ENCODE peak calls at places on chromosomes 4 and X, in six cellular contexts. One of them, this sample, is unnamed.

GRCh38 chr4:111632752-111633151 is 512.5 kb upstream of the FAM241A start:
- DNase-seq in midbrain: no peak
- DNase-seq in NCI-H2029 treated with DMSO at 0.1 percent for 48 hours: no peak
- DNase-seq in psoas muscle: no peak
- DNase-seq in right atrium auricular region: no peak
- DNase-seq in Ammon's horn: no peak
- DNase-seq in this sample: no peak

GRCh38 chrX:39736219-39737211 is 361.2 kb downstream of the BCOR start:
- DNase-seq in midbrain: no peak
- DNase-seq in Ammon's horn: no peak
- DNase-seq in psoas muscle: peak
- DNase-seq in right atrium auricular region: peak
- DNase-seq in NCI-H2029 treated with DMSO at 0.1 percent for 48 hours: peak
- DNase-seq in this sample: peak

GRCh38 chr4:158938462-158939044 is 164.3 kb upstream of the RAPGEF2 start:
- DNase-seq in Ammon's horn: peak
- DNase-seq in right atrium auricular region: no peak
- DNase-seq in midbrain: no peak
- DNase-seq in NCI-H2029 treated with DMSO at 0.1 percent for 48 hours: no peak
- DNase-seq in psoas muscle: no peak
- DNase-seq in this sample: no peak

GRCh38 chr4:23759066-23759465 is 130.8 kb downstream of the PPARGC1A start:
- DNase-seq in NCI-H2029 treated with DMSO at 0.1 percent for 48 hours: no peak
- DNase-seq in Ammon's horn: no peak
- DNase-seq in midbrain: no peak
- DNase-seq in psoas muscle: no peak
- DNase-seq in right atrium auricular region: no peak
- DNase-seq in this sample: no peak

GRCh38 chrX:107374116-107374515 is 75.3 kb upstream of the FRMPD3 start:
- DNase-seq in midbrain: no peak
- DNase-seq in psoas muscle: no peak
- DNase-seq in Ammon's horn: no peak
- DNase-seq in NCI-H2029 treated with DMSO at 0.1 percent for 48 hours: no peak
- DNase-seq in right atrium auricular region: no peak
- DNase-seq in this sample: no peak

GRCh38 chr4:105092356-105092755 is 54.3 kb upstream of the TET2 start:
- DNase-seq in midbrain: no peak
- DNase-seq in NCI-H2029 treated with DMSO at 0.1 percent for 48 hours: peak
- DNase-seq in psoas muscle: no peak
- DNase-seq in Ammon's horn: no peak
- DNase-seq in right atrium auricular region: no peak
- DNase-seq in this sample: no peak

GRCh38 chrX:69523314-69523713 is 19.2 kb downstream of the NALF2 start:
- DNase-seq in right atrium auricular region: no peak
- DNase-seq in psoas muscle: no peak
- DNase-seq in Ammon's horn: no peak
- DNase-seq in midbrain: no peak
- DNase-seq in NCI-H2029 treated with DMSO at 0.1 percent for 48 hours: no peak
- DNase-seq in this sample: no peak

GRCh38 chr4:94635172-94635571 is 122.6 kb upstream of the BMPR1B start:
- DNase-seq in right atrium auricular region: no peak
- DNase-seq in NCI-H2029 treated with DMSO at 0.1 percent for 48 hours: no peak
- DNase-seq in midbrain: no peak
- DNase-seq in Ammon's horn: no peak
- DNase-seq in psoas muscle: no peak
- DNase-seq in this sample: no peak

GRCh38 chr4:97475621-97476020 is 667.7 kb downstream of the STPG2 start:
- DNase-seq in midbrain: no peak
- DNase-seq in right atrium auricular region: no peak
- DNase-seq in psoas muscle: no peak
- DNase-seq in Ammon's horn: no peak
- DNase-seq in NCI-H2029 treated with DMSO at 0.1 percent for 48 hours: no peak
- DNase-seq in this sample: no peak

GRCh38 chr4:25580633-25581467 is 74.8 kb upstream of the SLC34A2 start:
- DNase-seq in right atrium auricular region: no peak
- DNase-seq in midbrain: no peak
- DNase-seq in Ammon's horn: no peak
- DNase-seq in psoas muscle: no peak
- DNase-seq in NCI-H2029 treated with DMSO at 0.1 percent for 48 hours: no peak
- DNase-seq in this sample: no peak

GRCh38 chr4:110216079-110216478 is 17.7 kb upstream of the ELOVL6 start:
- DNase-seq in midbrain: no peak
- DNase-seq in psoas muscle: no peak
- DNase-seq in right atrium auricular region: no peak
- DNase-seq in NCI-H2029 treated with DMSO at 0.1 percent for 48 hours: no peak
- DNase-seq in Ammon's horn: no peak
- DNase-seq in this sample: no peak

GRCh38 chr4:75514949-75515612 is 808 bp downstream of the THAP6 start:
- DNase-seq in Ammon's horn: no peak
- DNase-seq in right atrium auricular region: no peak
- DNase-seq in midbrain: no peak
- DNase-seq in psoas muscle: no peak
- DNase-seq in NCI-H2029 treated with DMSO at 0.1 percent for 48 hours: no peak
- DNase-seq in this sample: no peak

GRCh38 chr4:77956917-77957316 is 94.3 kb downstream of the MRPL1 start:
- DNase-seq in midbrain: no peak
- DNase-seq in right atrium auricular region: no peak
- DNase-seq in psoas muscle: no peak
- DNase-seq in NCI-H2029 treated with DMSO at 0.1 percent for 48 hours: no peak
- DNase-seq in Ammon's horn: no peak
- DNase-seq in this sample: no peak

GRCh38 chr4:35872273-35872672 is 372.0 kb downstream of the ARAP2 start:
- DNase-seq in midbrain: no peak
- DNase-seq in right atrium auricular region: no peak
- DNase-seq in NCI-H2029 treated with DMSO at 0.1 percent for 48 hours: no peak
- DNase-seq in Ammon's horn: no peak
- DNase-seq in psoas muscle: no peak
- DNase-seq in this sample: no peak

GRCh38 chr4:54063737-54064316 is 578 bp downstream of the CHIC2 start:
- DNase-seq in NCI-H2029 treated with DMSO at 0.1 percent for 48 hours: no peak
- DNase-seq in midbrain: peak
- DNase-seq in right atrium auricular region: no peak
- DNase-seq in Ammon's horn: peak
- DNase-seq in psoas muscle: peak
- DNase-seq in this sample: peak

GRCh38 chr4:169062861-169063197 is 52.8 kb upstream of the CBR4 start:
- DNase-seq in right atrium auricular region: no peak
- DNase-seq in psoas muscle: no peak
- DNase-seq in midbrain: no peak
- DNase-seq in NCI-H2029 treated with DMSO at 0.1 percent for 48 hours: no peak
- DNase-seq in Ammon's horn: no peak
- DNase-seq in this sample: no peak

GRCh38 chr4:79445371-79445781 is 37.3 kb upstream of the GK2 start:
- DNase-seq in NCI-H2029 treated with DMSO at 0.1 percent for 48 hours: peak
- DNase-seq in midbrain: no peak
- DNase-seq in psoas muscle: no peak
- DNase-seq in right atrium auricular region: no peak
- DNase-seq in Ammon's horn: no peak
- DNase-seq in this sample: no peak

GRCh38 chr4:52939739-52940138 is 77.6 kb downstream of the RASL11B start:
- DNase-seq in midbrain: no peak
- DNase-seq in Ammon's horn: no peak
- DNase-seq in NCI-H2029 treated with DMSO at 0.1 percent for 48 hours: no peak
- DNase-seq in right atrium auricular region: no peak
- DNase-seq in psoas muscle: no peak
- DNase-seq in this sample: no peak

This sample was measured in coronary artery.